ENCODE peak calls at places on chromosomes 4 and X, in ten cellular contexts. U is NCI-H1417 treated with DMSO at 0.1 percent for 48 hours; O is NCI-H748 treated with DMSO at 0.1 percent for 48 hours; D is CD14-positive monocyte; H is activated naive CD4-positive, alpha-beta T cell; M is naive thymus-derived CD4-positive, alpha-beta T cell; J is fibroblast of mammary gland; S is IMR-90; R is T follicular helper cell; P is islet precursor cell. F is an unnamed sample.
A peak's percentile ranks its signal among the peaks of the same experiment; 100 is the strongest.

GRCh38 chrX:80216086-80216485 is 201.5 kb downstream of the TBX22 start:
- DNase-seq in M (no peak), J (peak; percentile 78), R (no peak), S (no peak), D (no peak), U (no peak), O (no peak), P (no peak), H (no peak), F (no peak)

GRCh38 chrX:1587161-1587560 is 4.2 kb upstream of the AKAP17A start:
- DNase-seq in D (no peak), R (no peak), H (no peak), S (no peak), M (no peak), P (peak; percentile 7), U (no peak), O (no peak), J (no peak), F (no peak)

GRCh38 chr4:1049591-1049905 is 38.1 kb downstream of the FGFRL1 start:
- DNase-seq in P (peak; percentile 32), S (no peak), H (no peak), R (no peak), O (no peak), D (peak; percentile 31), U (no peak), J (no peak), M (no peak), F (peak; percentile 21)

GRCh38 chr4:81783565-81783964 is 311.9 kb upstream of the RASGEF1B start:
- DNase-seq in S (no peak), U (no peak), R (no peak), P (no peak), O (no peak), M (no peak), H (no peak), D (no peak), J (no peak), F (no peak)

GRCh38 chr4:141703497-141703896 is 67.1 kb downstream of the IL15 start:
- DNase-seq in J (no peak), M (no peak), R (no peak), O (no peak), S (no peak), D (no peak), P (no peak), U (no peak), H (no peak), F (no peak)

GRCh38 chr4:132417220-132417619 is 731.9 kb upstream of the PCDH10 start:
- DNase-seq in O (no peak), R (no peak), P (no peak), H (no peak), J (peak; percentile 0), D (no peak), S (no peak), M (no peak), U (no peak), F (no peak)

GRCh38 chr4:48068182-48068581 is 51.6 kb downstream of the NIPAL1 start:
- DNase-seq in O (no peak), S (no peak), D (no peak), H (no peak), P (no peak), J (no peak), U (no peak), R (no peak), M (no peak), F (no peak)

GRCh38 chr4:158316264-158316663 is 106.0 kb downstream of the TMEM144 start:
- DNase-seq in U (no peak), J (peak; percentile 38), R (no peak), O (no peak), S (peak; percentile 37), D (no peak), H (no peak), P (no peak), M (no peak), F (no peak)

GRCh38 chrX:18210470-18210869 is 10.2 kb downstream of the BEND2 start:
- DNase-seq in O (peak; percentile 30), M (peak; percentile 7), H (no peak), J (peak; percentile 25), R (no peak), D (no peak), P (no peak), S (peak; percentile 4), U (peak; percentile 33), F (no peak)

GRCh38 chr4:72567821-72568620 is 1.0 kb downstream of the ADAMTS3 start:
- DNase-seq in R (no peak), P (peak; percentile 98), D (peak; percentile 49), M (no peak), S (peak; percentile 77), H (no peak), J (peak; percentile 83), U (no peak), O (no peak), F (peak; percentile 73)

GRCh38 chr4:142348489-142349076 is 497.5 kb downstream of the INPP4B start:
- DNase-seq in P (no peak), S (no peak), O (no peak), U (no peak), H (no peak), J (no peak), R (no peak), M (no peak), D (no peak), F (no peak)

GRCh38 chrX:2967998-2968909 is 38.1 kb upstream of the ARSH start:
- DNase-seq in H (no peak), J (peak; percentile 55), O (no peak), M (no peak), U (no peak), P (peak; percentile 96), S (peak; percentile 29), R (no peak), D (no peak), F (no peak)

GRCh38 chrX:112867570-112867969 is 26.9 kb upstream of the AMOT start:
- DNase-seq in P (peak; percentile 88), S (no peak), J (no peak), O (no peak), U (no peak), R (no peak), H (no peak), M (no peak), D (no peak), F (no peak)

GRCh38 chr4:138320856-138321255 is 78.7 kb upstream of the SLC7A11 start:
- DNase-seq in S (no peak), J (no peak), M (no peak), R (no peak), U (no peak), P (no peak), H (no peak), D (no peak), O (no peak), F (no peak)

GRCh38 chrX:46912673-46913491 is 661 bp downstream of the JADE3 start:
- DNase-seq in U (no peak), O (no peak), P (peak; percentile 81), S (peak; percentile 14), D (no peak), M (peak; percentile 22), H (no peak), J (peak; percentile 26), R (peak; percentile 10), F (peak; percentile 25)

GRCh38 chrX:97597954-97598353 is 714.2 kb downstream of the RPA4 start:
- DNase-seq in S (no peak), U (no peak), R (no peak), D (no peak), P (no peak), J (no peak), M (peak; percentile 2), O (no peak), H (no peak), F (no peak)

GRCh38 chr4:1530356-1530755 is 124.1 kb upstream of the NKX1-1 start:
- DNase-seq in S (no peak), U (no peak), D (no peak), P (no peak), H (no peak), J (no peak), O (no peak), R (no peak), M (no peak), F (no peak)

GRCh38 chrX:109344666-109345065 is 137.2 kb downstream of the GUCY2F start:
- DNase-seq in O (no peak), J (no peak), U (no peak), M (no peak), P (no peak), R (no peak), S (no peak), H (no peak), D (no peak), F (no peak)

GRCh38 chr4:106898621-106899230 is 137.4 kb downstream of the DKK2 start:
- DNase-seq in S (peak; percentile 53), D (no peak), R (no peak), J (peak; percentile 69), H (no peak), P (peak; percentile 64), M (no peak), O (peak; percentile 7), U (no peak), F (no peak)

GRCh38 chrX:104211187-104211586 is 43.5 kb downstream of the ESX1 start:
- DNase-seq in H (no peak), R (no peak), S (no peak), J (no peak), P (no peak), O (no peak), U (no peak), D (no peak), M (no peak), F (no peak)

GRCh38 chr4:86927843-86928395 is 6.9 kb upstream of the AFF1 start:
- DNase-seq in H (no peak), P (no peak), U (no peak), M (no peak), S (peak; percentile 99), O (no peak), J (peak; percentile 100), R (no peak), D (peak; percentile 82), F (no peak)

GRCh38 chr4:185904381-185904780 is 92.4 kb upstream of the SORBS2 start:
- DNase-seq in M (no peak), P (no peak), R (no peak), U (no peak), D (no peak), O (no peak), J (no peak), S (no peak), H (no peak), F (no peak)

F was measured in mesothelial cell of epicardium.